ENCODE peak calls at places on chromosome 12, in nine cellular contexts. D, A, R, I, J, Z, E, X and N are unnamed samples.

GRCh38 chr12:51820721-51821422 is 27.6 kb downstream of the FIGNL2 start:
- DNase-seq in D (peak; percentile 60), A (peak; percentile 71), R (peak; percentile 84), I (peak; percentile 84), J (peak; percentile 36), Z (peak; percentile 43), E (peak; percentile 38), X (no peak), N (peak; percentile 81)

GRCh38 chr12:19572920-19573558 is 133.7 kb downstream of the AEBP2 start:
- DNase-seq in D (no peak), A (peak; percentile 52), R (peak; percentile 57), I (peak; percentile 93), J (no peak), Z (no peak), E (peak; percentile 61), X (peak; percentile 69), N (no peak)

GRCh38 chr12:79006306-79006705 is 141.7 kb downstream of the SYT1 start:
- DNase-seq in D (no peak), A (peak; percentile 54), R (no peak), I (no peak), J (no peak), Z (no peak), E (no peak), X (peak; percentile 2), N (no peak)

GRCh38 chr12:27530157-27530922 is 6.3 kb downstream of the PPFIBP1 start:
- DNase-seq in D (no peak), A (no peak), R (no peak), I (peak; percentile 18), J (no peak), Z (no peak), E (peak; percentile 60), X (no peak), N (no peak)

GRCh38 chr12:45726594-45727300 is 2.8 kb upstream of the ARID2 start:
- DNase-seq in D (no peak), A (peak; percentile 46), R (peak; percentile 54), I (peak; percentile 43), J (no peak), Z (peak; percentile 53), E (peak; percentile 51), X (peak; percentile 19), N (peak; percentile 72)

GRCh38 chr12:121649403-121649802 is 20.1 kb downstream of the MORN3 start:
- DNase-seq in D (no peak), A (no peak), R (no peak), I (no peak), J (no peak), Z (no peak), E (no peak), X (no peak), N (no peak)

GRCh38 chr12:105348142-105348541 is 17.7 kb downstream of the C12orf75 start:
- DNase-seq in D (no peak), A (no peak), R (no peak), I (no peak), J (no peak), Z (no peak), E (no peak), X (no peak), N (no peak)

GRCh38 chr12:123900898-123901376 is 71.7 kb downstream of the CCDC92 start:
- DNase-seq in D (no peak), A (peak; percentile 49), R (peak; percentile 61), I (peak; percentile 78), J (no peak), Z (no peak), E (peak; percentile 5), X (no peak), N (no peak)

GRCh38 chr12:111937429-111937828 is 75.5 kb downstream of the TMEM116 start:
- DNase-seq in D (no peak), A (peak; percentile 65), R (no peak), I (no peak), J (no peak), Z (no peak), E (peak; percentile 49), X (peak; percentile 23), N (no peak)

GRCh38 chr12:28190321-28191017 is at the start of gene CCDC91:
- DNase-seq in D (peak; percentile 82), A (peak; percentile 79), R (peak; percentile 73), I (peak; percentile 88), J (peak; percentile 55), Z (peak; percentile 66), E (peak; percentile 80), X (peak; percentile 81), N (peak; percentile 63)

GRCh38 chr12:124396544-124397398 is 101.9 kb downstream of the RFLNA start:
- DNase-seq in D (no peak), A (no peak), R (no peak), I (no peak), J (no peak), Z (no peak), E (no peak), X (no peak), N (no peak)

GRCh38 chr12:99146185-99146584 is 501.1 kb downstream of the APAF1 start:
- DNase-seq in D (no peak), A (no peak), R (no peak), I (no peak), J (no peak), Z (no peak), E (no peak), X (no peak), N (no peak)

GRCh38 chr12:118402251-118402650 is 25.9 kb downstream of the SUDS3 start:
- DNase-seq in D (no peak), A (peak; percentile 89), R (no peak), I (no peak), J (peak; percentile 60), Z (no peak), E (peak; percentile 79), X (peak; percentile 82), N (no peak)

GRCh38 chr12:131988054-131988796 is 38.5 kb downstream of the EP400 start:
- DNase-seq in D (no peak), A (no peak), R (no peak), I (no peak), J (no peak), Z (no peak), E (no peak), X (no peak), N (no peak)

GRCh38 chr12:67732857-67733256 is 84.3 kb downstream of the DYRK2 start:
- DNase-seq in D (no peak), A (no peak), R (no peak), I (no peak), J (no peak), Z (no peak), E (no peak), X (no peak), N (no peak)

GRCh38 chr12:45235087-45236025 is 19.5 kb downstream of the ANO6 start:
- DNase-seq in D (no peak), A (peak; percentile 87), R (peak; percentile 65), I (peak; percentile 77), J (no peak), Z (no peak), E (peak; percentile 79), X (peak; percentile 37), N (no peak)

GRCh38 chr12:116497051-116497529 is 62.1 kb upstream of the MAP1LC3B2 start:
- DNase-seq in D (no peak), A (no peak), R (no peak), I (no peak), J (no peak), Z (no peak), E (no peak), X (no peak), N (no peak)

GRCh38 chr12:56134897-56135296 is 6.8 kb downstream of the ESYT1 start:
- DNase-seq in D (no peak), A (no peak), R (no peak), I (no peak), J (no peak), Z (no peak), E (no peak), X (no peak), N (no peak)

GRCh38 chr12:115485503-115485902 is 792.0 kb downstream of the MED13L start:
- DNase-seq in D (no peak), A (no peak), R (no peak), I (no peak), J (no peak), Z (no peak), E (no peak), X (no peak), N (no peak)

GRCh38 chr12:7042847-7043246 is 17.7 kb upstream of the C1S start:
- DNase-seq in D (no peak), A (peak; percentile 16), R (no peak), I (peak; percentile 70), J (no peak), Z (no peak), E (peak; percentile 2), X (peak; percentile 2), N (no peak)

GRCh38 chr12:76312314-76312713 is 35.9 kb downstream of the BBS10 start:
- DNase-seq in D (no peak), A (peak; percentile 49), R (no peak), I (peak; percentile 46), J (no peak), Z (no peak), E (no peak), X (no peak), N (no peak)

GRCh38 chr12:53755451-53756290 is 3.9 kb upstream of the CISTR start:
- DNase-seq in D (no peak), A (no peak), R (peak; percentile 54), I (peak; percentile 77), J (no peak), Z (no peak), E (no peak), X (no peak), N (no peak)

GRCh38 chr12:13941258-13942249 is 39.8 kb downstream of the GRIN2B start:
- DNase-seq in D (no peak), A (peak; percentile 7), R (peak; percentile 74), I (peak; percentile 91), J (no peak), Z (no peak), E (peak; percentile 22), X (peak; percentile 17), N (no peak)

GRCh38 chr12:10159280-10159679 is 12.7 kb downstream of the OLR1 start:
- DNase-seq in D (no peak), A (no peak), R (no peak), I (no peak), J (no peak), Z (no peak), E (no peak), X (no peak), N (no peak)
- TF ChIP-seq CTCF in D (no peak), A (no peak), R (no peak), I (no peak), J (no peak), Z (no peak), E (no peak), X (no peak), N (no peak)

GRCh38 chr12:127773520-127773919 is 493.4 kb upstream of the TMEM132C start:
- DNase-seq in D (no peak), A (no peak), R (peak; percentile 10), I (peak; percentile 53), J (no peak), Z (no peak), E (no peak), X (no peak), N (no peak)
- TF ChIP-seq CTCF in D (no peak), A (no peak), R (no peak), I (peak; percentile 37), J (no peak), Z (no peak), E (peak; percentile 11), X (peak; percentile 6), N (no peak)

GRCh38 chr12:29844667-29845066 is 60.9 kb upstream of the TMTC1 start:
- DNase-seq in D (no peak), A (no peak), R (no peak), I (no peak), J (no peak), Z (no peak), E (no peak), X (no peak), N (no peak)
- TF ChIP-seq CTCF in D (no peak), A (peak; percentile 6), R (no peak), I (no peak), J (no peak), Z (no peak), E (no peak), X (no peak), N (no peak)

GRCh38 chr12:69470189-69471094 is at the start of gene FRS2:
- DNase-seq in D (peak; percentile 68), A (peak; percentile 89), R (peak; percentile 93), I (peak; percentile 98), J (peak; percentile 71), Z (peak; percentile 90), E (peak; percentile 90), X (peak; percentile 88), N (peak; percentile 75)
- TF ChIP-seq CTCF in D (no peak), A (peak; percentile 50), R (no peak), I (peak; percentile 38), J (peak; percentile 48), Z (peak; percentile 16), E (peak; percentile 63), X (peak; percentile 70), N (no peak)